ENCODE peak calls at places on chromosomes 5 and 9, in four cellular contexts. X is H9, G is IMR-90, N is H1. F is an unnamed sample.

GRCh38 chr9:109051733-109052132 is 38.4 kb upstream of the CTNNAL1 start:
- DNase-seq in X (no peak), G (no peak), N (no peak), F (no peak)

GRCh38 chr5:58871648-58872242 is 288.9 kb downstream of the RAB3C start:
- DNase-seq in X (no peak), G (peak; percentile 36), N (no peak), F (peak; percentile 33)

GRCh38 chr5:57937025-57937424 is 454.4 kb upstream of the ACTBL2 start:
- DNase-seq in X (no peak), G (peak; percentile 61), N (no peak), F (no peak)

GRCh38 chr5:65446682-65447081 is 35.0 kb downstream of the ADAMTS6 start:
- DNase-seq in X (no peak), G (no peak), N (no peak), F (no peak)

GRCh38 chr9:98778711-98779530 is 17.4 kb downstream of the ANKS6 start:
- DNase-seq in X (no peak), G (no peak), N (peak; percentile 39), F (no peak)

GRCh38 chr5:74320526-74320925 is 320.0 kb downstream of the ENC1 start:
- DNase-seq in X (no peak), G (no peak), N (no peak), F (no peak)

GRCh38 chr5:6188344-6188743 is 190.0 kb downstream of the MED10 start:
- DNase-seq in X (no peak), G (no peak), N (no peak), F (no peak)

GRCh38 chr5:104817127-104817526 is 1254.5 kb upstream of the NUDT12 start:
- DNase-seq in X (no peak), G (no peak), N (no peak), F (no peak)

GRCh38 chr5:1792842-1793266 is 6.8 kb downstream of the MRPL36 start:
- DNase-seq in X (no peak), G (peak; percentile 92), N (no peak), F (peak; percentile 20)

GRCh38 chr9:12726795-12727194 is 33.6 kb downstream of the TYRP1 start:
- DNase-seq in X (no peak), G (no peak), N (no peak), F (no peak)

GRCh38 chr5:74851684-74852353 is 14.4 kb downstream of the FAM169A start:
- DNase-seq in X (no peak), G (peak; percentile 28), N (no peak), F (no peak)

GRCh38 chr5:72510610-72511121 is 3.5 kb upstream of the ZNF366 start:
- DNase-seq in X (no peak), G (peak; percentile 86), N (no peak), F (no peak)

GRCh38 chr5:124200381-124200780 is 546.1 kb downstream of the ZNF608 start:
- DNase-seq in X (no peak), G (peak; percentile 17), N (no peak), F (no peak)

GRCh38 chr5:14579246-14579645 is 2.3 kb upstream of the OTULINL start:
- DNase-seq in X (no peak), G (no peak), N (no peak), F (no peak)

GRCh38 chr5:157983906-157984551 is 125.1 kb upstream of the CLINT1 start:
- DNase-seq in X (no peak), G (no peak), N (no peak), F (no peak)

GRCh38 chr5:82163459-82164108 is 114.6 kb downstream of the RPS23 start:
- DNase-seq in X (no peak), G (peak; percentile 43), N (no peak), F (no peak)

GRCh38 chr5:91397791-91398190 is 14.7 kb upstream of the ARRDC3 start:
- DNase-seq in X (no peak), G (no peak), N (no peak), F (no peak)

GRCh38 chr9:32431196-32431595 is 46.8 kb downstream of the ACO1 start:
- DNase-seq in X (no peak), G (peak; percentile 38), N (no peak), F (no peak)

GRCh38 chr5:158390556-158390955 is 531.6 kb upstream of the CLINT1 start:
- DNase-seq in X (no peak), G (peak; percentile 87), N (no peak), F (no peak)

GRCh38 chr5:181235323-181235688 is 8.4 kb downstream of the RACK1 start:
- DNase-seq in X (no peak), G (no peak), N (no peak), F (no peak)

GRCh38 chr9:89426389-89426961 is 71.4 kb downstream of the SEMA4D start:
- DNase-seq in X (no peak), G (no peak), N (no peak), F (no peak)

GRCh38 chr5:14735944-14736343 is 71.4 kb downstream of the OTULIN start:
- DNase-seq in X (no peak), G (no peak), N (no peak), F (no peak)

GRCh38 chr5:1050449-1051365 is 42.1 kb downstream of the NKD2 start:
- DNase-seq in X (no peak), G (no peak), N (no peak), F (no peak)

GRCh38 chr5:1367149-1367548 is 22.2 kb upstream of the CLPTM1L start:
- DNase-seq in X (no peak), G (no peak), N (no peak), F (no peak)

GRCh38 chr9:108889649-108890067 is 27.6 kb downstream of the ACTL7A start:
- DNase-seq in X (no peak), G (peak; percentile 67), N (no peak), F (peak; percentile 18)

GRCh38 chr5:16713386-16713928 is 96.7 kb upstream of the RETREG1 start:
- DNase-seq in X (peak; percentile 59), G (peak; percentile 38), N (peak; percentile 61), F (peak; percentile 89)

GRCh38 chr5:142726188-142726731 is 40.4 kb upstream of the FGF1 start:
- DNase-seq in X (no peak), G (peak; percentile 91), N (no peak), F (peak; percentile 40)

GRCh38 chr5:130198927-130199326 is 294.7 kb downstream of the CHSY3 start:
- DNase-seq in X (peak; percentile 57), G (no peak), N (no peak), F (peak; percentile 79)

GRCh38 chr9:116154976-116155699 is 1.5 kb downstream of the PAPPA start:
- DNase-seq in X (peak; percentile 29), G (peak; percentile 82), N (peak; percentile 56), F (peak; percentile 30)

GRCh38 chr9:82939451-82939850 is 123.5 kb downstream of the RASEF start:
- DNase-seq in X (no peak), G (no peak), N (no peak), F (no peak)

GRCh38 chr5:134539732-134540131 is 14.3 kb downstream of the JADE2 start:
- DNase-seq in X (peak; percentile 96), G (no peak), N (peak; percentile 88), F (peak; percentile 99)
- H3K4me2 ChIP-seq in X (no peak overlapping the region), G (no peak overlapping the region), N (peak overlapping the region; percentile 43), F (no peak overlapping the region)

DNA sequence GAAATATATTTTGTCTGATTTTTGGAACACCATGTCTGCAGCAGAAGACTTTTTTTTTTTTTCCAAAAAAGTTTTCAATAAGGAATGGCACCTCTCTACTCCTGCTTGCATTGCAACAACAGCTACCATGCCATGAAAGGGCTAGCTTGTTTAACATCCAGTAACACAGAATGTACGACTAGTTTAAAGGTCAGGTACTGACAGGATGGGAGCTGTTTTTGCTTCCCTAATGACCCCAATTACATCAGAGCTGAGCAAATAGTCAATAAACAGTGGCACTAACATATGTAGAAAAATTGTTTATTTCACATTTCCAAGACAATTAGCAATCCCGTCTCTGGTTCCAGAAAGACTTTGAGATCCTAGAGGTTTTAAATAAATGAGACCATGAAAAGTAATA is 693.8 kb downstream of the NR2F1-AS1 start:
- DNase-seq in X (no peak), G (no peak), N (no peak), F (no peak)
- H3K56ac ChIP-seq in X (no peak overlapping the region), G (no peak overlapping the region), N (no peak overlapping the region), F (no peak overlapping the region)

DNA sequence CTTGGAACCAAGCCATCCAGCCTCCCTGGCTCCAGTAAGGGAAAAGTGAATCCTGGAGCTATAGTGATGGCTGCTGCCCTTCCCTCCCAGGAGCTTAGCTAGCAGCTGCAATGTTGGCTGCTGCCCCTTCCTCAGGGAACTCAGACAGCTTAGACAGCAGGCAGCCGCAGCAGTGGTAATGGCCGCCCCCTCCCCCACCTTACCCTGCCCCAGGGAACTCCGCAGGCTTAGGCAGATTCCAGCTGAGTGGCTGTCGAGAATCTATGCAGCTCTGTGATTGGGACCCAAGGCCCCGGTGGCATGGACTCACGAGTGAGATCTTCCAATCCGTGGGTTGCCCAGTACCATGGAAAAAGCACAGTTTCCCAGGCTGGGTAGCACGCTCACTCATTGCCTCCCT is 378.6 kb downstream of the NNT start:
- DNase-seq in X (no peak), G (no peak), N (no peak), F (peak; percentile 5)
- H3K18ac ChIP-seq in X (no peak overlapping the region), G (no peak overlapping the region), N (no peak overlapping the region), F (no peak overlapping the region)

DNA sequence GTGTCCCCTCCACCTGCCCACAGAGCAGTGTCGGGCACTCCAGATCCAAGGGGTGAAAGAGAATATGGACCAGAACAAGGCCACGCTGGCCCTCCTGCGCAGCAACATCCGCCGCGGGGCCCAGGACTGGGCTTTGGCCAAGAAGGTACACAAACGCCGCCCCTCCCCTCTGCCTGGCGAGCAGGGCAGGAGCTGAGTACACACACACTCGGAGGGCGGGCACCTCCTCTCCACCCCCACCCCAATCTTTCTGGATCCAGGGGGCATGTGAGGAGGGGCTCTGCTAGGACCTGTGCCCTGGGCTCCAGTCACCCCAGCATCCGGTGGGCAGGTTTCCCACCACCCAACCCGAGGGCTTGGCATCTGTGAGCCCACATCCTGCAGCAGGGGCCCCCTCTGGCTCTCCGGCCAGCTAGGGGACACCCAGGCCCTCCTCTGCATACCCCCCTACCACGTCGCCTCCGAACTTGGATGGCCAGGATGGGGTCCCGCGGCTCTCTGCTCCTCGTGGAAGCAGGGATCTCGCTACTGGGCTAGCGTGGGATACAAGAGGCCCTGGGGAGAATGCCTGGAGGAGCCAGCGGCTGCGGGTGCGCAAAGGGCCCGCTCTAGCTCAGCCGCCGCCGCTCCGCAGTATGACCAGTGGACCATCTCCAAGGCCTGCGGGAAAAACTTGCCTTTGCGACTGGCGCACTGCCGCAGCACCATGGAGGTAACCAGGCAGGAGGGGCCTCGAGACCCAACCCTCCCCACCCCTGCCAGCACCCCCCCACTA is 3.1 kb downstream of the CCDC183 start:
- DNase-seq in X (no peak), G (no peak), N (no peak), F (no peak)
- H3K4me2 ChIP-seq in X (peak overlapping the region; percentile 81), G (no peak overlapping the region), N (peak overlapping the region; percentile 93), F (no peak overlapping the region)

DNA sequence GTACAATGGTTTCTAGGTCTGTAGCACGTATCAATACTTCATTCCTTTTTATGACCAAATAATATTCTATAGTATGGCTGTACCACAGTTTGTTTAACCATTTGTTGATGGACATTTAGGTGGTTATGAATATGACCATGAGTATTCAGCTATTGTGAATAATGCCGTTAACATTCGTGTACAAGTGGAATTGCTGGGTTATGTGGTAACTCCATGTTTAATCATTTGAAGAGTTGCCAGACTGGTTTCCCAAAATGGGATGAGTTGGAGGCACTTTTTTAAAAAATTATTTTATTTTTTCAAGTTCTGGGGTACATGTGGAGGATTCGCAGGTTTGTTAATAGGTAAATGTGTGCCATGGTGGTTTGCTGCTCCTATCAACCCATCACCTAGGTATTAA is 4.6 kb downstream of the SNX2 start:
- DNase-seq in X (no peak), G (no peak), N (no peak), F (no peak)
- H3K56ac ChIP-seq in X (no peak overlapping the region), G (no peak overlapping the region), N (no peak overlapping the region), F (no peak overlapping the region)

GRCh38 chr9:121853617-121854395 is 202.4 kb downstream of the DAB2IP start:
- DNase-seq in X (no peak), G (no peak), N (no peak), F (no peak)
- H3K18ac ChIP-seq in X (no peak overlapping the region), G (no peak overlapping the region), N (no peak overlapping the region), F (no peak overlapping the region)